ENCODE peak calls at places on chromosomes 1 and 21, in four cellular contexts. P is foreskin fibroblast, Q is adrenal gland, A is A549. S is an unnamed sample.

GRCh38 chr1:87045757-87046422 is 131.5 kb downstream of the HS2ST1 start:
- DNase-seq in A (no peak), P (peak), Q (no peak), S (no peak)

GRCh38 chr1:222794656-222795474 is 20.0 kb upstream of the DISP1 start:
- DNase-seq in A (peak), Q (no peak), P (peak), S (no peak)

GRCh38 chr1:151108331-151108730 is 37.8 kb downstream of the GABPB2 start:
- DNase-seq in P (no peak), Q (no peak), A (no peak), S (no peak)

GRCh38 chr1:65495137-65495536 is 74.7 kb downstream of the LEPR start:
- DNase-seq in P (peak), A (no peak), Q (no peak), S (no peak)

GRCh38 chr1:86548863-86549262 is 2.0 kb downstream of the CLCA4 start:
- DNase-seq in Q (no peak), A (no peak), P (no peak), S (no peak)

GRCh38 chr1:211474426-211474825 is 17.5 kb downstream of the RD3 start:
- DNase-seq in Q (no peak), A (no peak), P (peak), S (peak)

GRCh38 chr21:26881504-26882228 is 36.5 kb upstream of the ADAMTS1 start:
- DNase-seq in P (peak), Q (no peak), A (peak), S (no peak)

GRCh38 chr21:16879479-16879878 is 633.4 kb upstream of the CXADR start:
- DNase-seq in A (no peak), Q (no peak), P (no peak), S (no peak)

GRCh38 chr1:30914931-30915330 is 6.4 kb upstream of the SDC3 start:
- DNase-seq in Q (no peak), A (no peak), P (no peak), S (no peak)

GRCh38 chr1:35850716-35851115 is 32.3 kb upstream of the AGO1 start:
- DNase-seq in P (no peak), Q (no peak), A (no peak), S (no peak)

GRCh38 chr1:232503497-232503896 is 126.4 kb downstream of the SIPA1L2 start:
- DNase-seq in Q (no peak), P (no peak), A (no peak), S (no peak)

GRCh38 chr1:156070523-156070922 is 9.6 kb downstream of the RAB25 start:
- DNase-seq in Q (no peak), A (no peak), P (no peak), S (no peak)

GRCh38 chr1:150365945-150366344 is 2.0 kb downstream of the RPRD2 start:
- DNase-seq in P (peak), Q (no peak), A (no peak), S (no peak)

GRCh38 chr21:46226920-46227599 is 1.5 kb downstream of the LSS start:
- DNase-seq in A (no peak), P (peak), Q (no peak), S (peak)

GRCh38 chr1:235468970-235469369 is 35.3 kb downstream of the B3GALNT2 start:
- DNase-seq in Q (no peak), P (peak), A (peak), S (no peak)

GRCh38 chr1:35725591-35725990 is 6.9 kb upstream of the C1orf216 start:
- DNase-seq in P (peak), Q (no peak), A (no peak), S (no peak)

GRCh38 chr1:109783436-109783835 is 19.7 kb upstream of the EPS8L3 start:
- DNase-seq in A (peak), P (peak), Q (peak), S (peak)

GRCh38 chr1:178241057-178241456 is 147.2 kb downstream of the RASAL2 start:
- DNase-seq in A (no peak), P (peak), Q (no peak), S (no peak)

GRCh38 chr1:236200925-236201324 is 58.6 kb downstream of the GPR137B start:
- DNase-seq in A (no peak), Q (no peak), P (no peak), S (no peak)

GRCh38 chr1:5481889-5482288 is 510.3 kb downstream of the NPHP4 start:
- DNase-seq in P (no peak), Q (no peak), A (peak), S (no peak)

GRCh38 chr21:46393941-46394818 is 64.5 kb upstream of the DIP2A start:
- DNase-seq in Q (peak), P (no peak), A (no peak), S (no peak)

GRCh38 chr1:59044535-59045121 is 252.3 kb upstream of the FGGY start:
- DNase-seq in P (no peak), Q (no peak), A (no peak), S (no peak)

GRCh38 chr21:44773291-44773932 is 28.2 kb downstream of the UBE2G2 start:
- DNase-seq in A (no peak), Q (no peak), P (peak), S (peak)

GRCh38 chr21:14886001-14886400 is 178.8 kb downstream of the NRIP1 start:
- DNase-seq in Q (no peak), P (no peak), A (no peak), S (no peak)

GRCh38 chr1:46396429-46397398 is 2.6 kb downstream of the FAAH start:
- DNase-seq in A (no peak), Q (no peak), P (peak), S (peak)

GRCh38 chr1:208043690-208044089 is 132.8 kb upstream of the CD34 start:
- DNase-seq in A (no peak), P (no peak), Q (peak), S (peak)

GRCh38 chr1:227576152-227576551 is 12.8 kb downstream of the ZNF678 start:
- DNase-seq in Q (no peak), P (no peak), A (no peak), S (no peak)

GRCh38 chr1:245278846-245279245 is 124.1 kb downstream of the KIF26B start:
- DNase-seq in A (no peak), Q (no peak), P (no peak), S (no peak)

GRCh38 chr1:62436466-62437272 is at the start of gene USP1:
- DNase-seq in A (no peak), Q (peak), P (peak), S (no peak)
- TF ChIP-seq CTCF in A (no peak), Q (no peak), P (no peak), S (no peak)

GRCh38 chr1:92484472-92485373 is 2.0 kb downstream of the GFI1 start:
- DNase-seq in Q (no peak), P (peak), A (peak), S (no peak)
- TF ChIP-seq CTCF in Q (no peak), P (no peak), A (no peak), S (no peak)

GRCh38 chr1:165869343-165869742 is 41.9 kb downstream of the UCK2 start:
- DNase-seq in P (no peak), A (no peak), Q (no peak), S (no peak)

GRCh38 chr1:165874643-165875042 is 47.2 kb downstream of the UCK2 start:
- DNase-seq in P (no peak), Q (no peak), A (no peak), S (no peak)

GRCh38 chr1:165875171-165875570 is 47.8 kb downstream of the UCK2 start:
- DNase-seq in Q (no peak), A (no peak), P (no peak), S (no peak)

GRCh38 chr1:165873481-165873880 is 46.1 kb downstream of the UCK2 start:
- DNase-seq in P (no peak), Q (no peak), A (no peak), S (no peak)

DNA sequence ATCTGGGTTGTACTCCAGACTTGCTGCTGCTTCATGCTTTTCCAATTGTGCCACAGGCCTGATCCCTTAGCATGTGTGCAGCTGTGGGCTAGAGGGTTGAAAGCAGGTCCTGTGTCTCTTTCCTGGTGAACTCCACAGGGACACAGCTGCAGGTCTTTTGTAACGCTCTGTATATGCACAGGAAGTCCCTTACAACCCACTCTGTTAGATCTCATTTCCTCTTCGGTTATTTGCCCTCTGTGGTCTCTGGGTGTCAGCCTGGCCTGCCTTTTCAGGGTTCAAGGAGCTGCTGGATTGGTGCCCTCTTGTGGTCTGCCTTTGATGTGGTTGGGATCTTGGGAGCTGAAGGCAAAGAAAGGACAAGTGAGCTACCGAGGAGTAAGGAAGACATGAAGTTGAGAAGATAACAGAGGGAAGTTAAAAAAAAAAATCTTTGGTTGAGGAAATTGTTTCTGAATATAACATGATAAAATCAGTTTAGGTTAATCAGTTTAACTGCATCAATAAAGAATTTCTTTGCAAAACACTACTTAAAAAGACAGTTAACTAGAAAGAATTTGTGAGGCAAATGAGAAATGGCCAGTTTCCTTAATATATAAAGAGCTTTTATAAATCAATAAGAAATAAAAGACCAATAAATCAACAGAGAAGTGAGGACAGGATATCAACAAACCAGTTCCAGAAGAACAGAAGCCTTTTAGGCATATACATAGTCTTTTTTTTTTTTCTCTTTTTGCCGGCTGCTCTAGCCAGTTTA is 44.1 kb downstream of the UCK2 start:
- DNase-seq in P (no peak), A (peak), Q (peak), S (no peak)
- TF ChIP-seq CTCF in P (peak), A (peak), Q (peak), S (no peak)

GRCh38 chr1:10941891-10942541 is 70.4 kb upstream of the TARDBP start:
- DNase-seq in A (no peak), Q (peak), P (peak), S (peak)
- TF ChIP-seq CTCF in A (peak), Q (peak), P (peak), S (peak)

GRCh38 chr1:62337785-62338631 is 18.8 kb upstream of the KANK4 start:
- DNase-seq in Q (peak), P (peak), A (no peak), S (no peak)
- TF ChIP-seq CTCF in Q (no peak), P (no peak), A (no peak), S (no peak)

DNA sequence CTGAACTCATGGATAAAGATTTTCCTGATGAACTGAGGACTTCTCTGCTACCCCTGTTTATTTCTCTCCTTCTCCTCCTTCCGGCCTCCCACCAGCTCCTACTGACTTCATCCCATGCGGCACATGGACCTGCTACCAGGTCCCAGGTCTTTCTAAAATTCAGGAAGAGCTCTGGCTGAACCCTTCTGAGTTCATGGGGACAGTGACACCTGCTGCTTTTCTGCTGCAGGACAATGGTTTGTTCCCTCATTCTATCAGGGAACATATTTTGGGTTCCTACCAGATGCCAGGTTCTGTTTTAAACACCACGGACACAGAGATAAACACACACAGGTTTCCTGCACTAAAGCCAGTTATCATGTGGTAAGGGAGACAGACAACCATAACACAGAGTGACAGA is 114.1 kb upstream of the RAB4A start:
- DNase-seq in A (peak), Q (no peak), P (no peak), S (peak)
- TF ChIP-seq CTCF in A (peak), Q (no peak), P (peak), S (peak)

S was measured in prostate gland.